ENCODE peak calls at places on chromosomes 12 and 14, in eight cellular contexts. Z is GM23338; N is stomach; J is AG04449; I is A549; C is neural progenitor cell; E is effector memory CD4-positive, alpha-beta T cell; U is uterus. R is an unnamed sample.

GRCh38 chr14:65396082-65396910 is 16.2 kb upstream of the FUT8 start:
- DNase-seq in N (no peak), U (no peak), I (no peak), E (no peak), C (no peak), J (no peak), Z (no peak), R (no peak)

GRCh38 chr12:124286414-124286813 is 8.5 kb upstream of the RFLNA start:
- DNase-seq in I (no peak), C (no peak), E (no peak), N (no peak), J (no peak), U (no peak), Z (no peak), R (no peak)

GRCh38 chr12:127559349-127560040 is 707.5 kb upstream of the TMEM132C start:
- DNase-seq in N (peak), J (peak), E (peak), I (peak), Z (peak), U (no peak), C (peak), R (peak)

GRCh38 chr14:92280554-92281262 is 42.3 kb upstream of the SLC24A4 start:
- DNase-seq in J (no peak), I (no peak), Z (no peak), C (no peak), E (no peak), U (no peak), N (no peak), R (no peak)

GRCh38 chr12:26058308-26058707 is 66.5 kb downstream of the BHLHE41 start:
- DNase-seq in N (no peak), E (no peak), J (no peak), C (no peak), Z (peak), I (peak), U (no peak), R (no peak)

GRCh38 chr12:44653886-44654527 is 222.1 kb downstream of the NELL2 start:
- DNase-seq in J (no peak), U (no peak), Z (no peak), N (no peak), I (no peak), E (no peak), C (no peak), R (no peak)

GRCh38 chr12:110245278-110245868 is 35.7 kb upstream of the ATP2A2 start:
- DNase-seq in Z (peak), C (peak), E (peak), U (no peak), N (peak), J (no peak), I (peak), R (peak)

GRCh38 chr14:69685716-69686115 is 74.3 kb downstream of the SUSD6 start:
- DNase-seq in J (no peak), E (no peak), N (peak), U (peak), Z (no peak), I (no peak), C (no peak), R (peak)

GRCh38 chr12:48078901-48079300 is 27.0 kb downstream of the SENP1 start:
- DNase-seq in E (no peak), J (no peak), N (no peak), U (no peak), C (no peak), I (no peak), Z (no peak), R (no peak)

GRCh38 chr12:32312049-32312670 is 87.2 kb upstream of the FGD4 start:
- DNase-seq in I (peak), E (no peak), J (peak), N (no peak), Z (peak), C (peak), U (no peak), R (no peak)

GRCh38 chr14:64296561-64296960 is 2.4 kb upstream of the ESR2 start:
- DNase-seq in N (no peak), Z (no peak), E (no peak), J (no peak), C (no peak), U (no peak), I (no peak), R (no peak)

GRCh38 chr12:116068371-116068770 is 209.1 kb downstream of the MED13L start:
- DNase-seq in C (no peak), Z (no peak), E (no peak), J (no peak), I (no peak), U (no peak), N (no peak), R (no peak)

GRCh38 chr12:96698965-96699364 is 208.1 kb upstream of the NEDD1 start:
- DNase-seq in U (no peak), Z (peak), J (no peak), C (no peak), E (no peak), I (peak), N (no peak), R (no peak)

GRCh38 chr12:29762637-29763300 is 21.0 kb downstream of the TMTC1 start:
- DNase-seq in J (no peak), Z (no peak), U (no peak), C (no peak), N (no peak), E (no peak), I (no peak), R (no peak)

GRCh38 chr12:1608783-1609119 is 14.4 kb upstream of the FBXL14 start:
- DNase-seq in J (no peak), U (no peak), I (no peak), C (no peak), Z (no peak), N (no peak), E (no peak), R (no peak)

GRCh38 chr14:72738181-72738611 is 155.7 kb downstream of the DPF3 start:
- DNase-seq in E (no peak), I (no peak), J (no peak), U (no peak), C (no peak), N (peak), Z (no peak), R (no peak)

GRCh38 chr14:63939006-63939270 is 86.1 kb downstream of the SYNE2 start:
- DNase-seq in E (no peak), Z (no peak), N (no peak), J (no peak), C (no peak), I (no peak), U (no peak), R (no peak)

GRCh38 chr12:67742461-67742860 is 93.9 kb downstream of the DYRK2 start:
- DNase-seq in N (no peak), U (no peak), I (no peak), C (no peak), E (no peak), J (no peak), Z (peak), R (no peak)

GRCh38 chr14:100532916-100533630 is 54.1 kb downstream of the BEGAIN start:
- DNase-seq in Z (no peak), I (no peak), N (peak), J (no peak), E (no peak), U (peak), C (no peak), R (peak)

GRCh38 chr14:37060496-37061260 is 111.7 kb downstream of the SLC25A21 start:
- DNase-seq in I (no peak), C (no peak), Z (peak), N (no peak), U (no peak), E (no peak), J (no peak), R (no peak)

GRCh38 chr12:9897524-9897923 is 16.2 kb downstream of the KLRF2 start:
- DNase-seq in C (no peak), I (no peak), E (no peak), U (no peak), N (no peak), Z (no peak), J (no peak), R (no peak)

GRCh38 chr12:4138051-4138450 is 135.5 kb upstream of the CCND2 start:
- DNase-seq in N (no peak), I (no peak), Z (no peak), J (no peak), U (no peak), C (no peak), E (no peak), R (no peak)

GRCh38 chr14:103519837-103520212 is 2.8 kb downstream of the CKB start:
- DNase-seq in N (peak), U (peak), E (no peak), I (no peak), C (no peak), J (no peak), Z (no peak), R (peak)

GRCh38 chr12:95630496-95630895 is 79.2 kb upstream of the USP44 start:
- DNase-seq in N (no peak), I (no peak), E (no peak), U (no peak), Z (no peak), C (no peak), J (no peak), R (no peak)

GRCh38 chr14:60509438-60510253 is 700 bp downstream of the SIX6 start:
- DNase-seq in C (peak), E (no peak), N (no peak), Z (peak), I (no peak), U (no peak), J (no peak), R (no peak)

GRCh38 chr14:72521045-72521444 is 372.9 kb downstream of the DPF3 start:
- DNase-seq in U (no peak), Z (no peak), N (no peak), I (no peak), C (no peak), E (no peak), J (no peak), R (no peak)

GRCh38 chr14:71416392-71416791 is 509.1 kb downstream of the PCNX1 start:
- DNase-seq in J (no peak), C (no peak), U (no peak), Z (no peak), N (no peak), E (no peak), I (no peak), R (no peak)

GRCh38 chr12:116295327-116296263 is 18.1 kb upstream of the MED13L start:
- DNase-seq in N (no peak), U (no peak), C (no peak), E (no peak), Z (no peak), I (no peak), J (no peak), R (no peak)

GRCh38 chr12:42568952-42569916 is 20.3 kb downstream of the PRICKLE1 start:
- DNase-seq in E (no peak), J (peak), I (peak), C (peak), Z (peak), N (no peak), U (no peak), R (no peak)

GRCh38 chr12:32025906-32026305 is 66.7 kb downstream of the RESF1 start:
- DNase-seq in U (no peak), J (no peak), Z (no peak), C (no peak), I (no peak), E (peak), N (no peak), R (no peak)

GRCh38 chr12:70971395-70971794 is 50.9 kb upstream of the PTPRR start:
- DNase-seq in J (no peak), C (no peak), U (no peak), N (no peak), Z (no peak), I (no peak), E (no peak), R (no peak)

GRCh38 chr12:109604132-109604585 is 30.6 kb downstream of the MVK start:
- DNase-seq in Z (no peak), U (no peak), E (no peak), C (no peak), I (no peak), N (no peak), J (no peak), R (no peak)

GRCh38 chr14:99615497-99616245 is 11.7 kb upstream of the CCDC85C start:
- DNase-seq in J (no peak), U (no peak), C (no peak), E (no peak), I (no peak), N (no peak), Z (no peak), R (no peak)

GRCh38 chr14:60204104-60204842 is 39.1 kb upstream of the DHRS7 start:
- DNase-seq in N (no peak), E (no peak), I (no peak), Z (peak), J (no peak), C (no peak), U (no peak), R (no peak)

GRCh38 chr14:74620497-74620921 is 8.5 kb upstream of the LTBP2 start:
- DNase-seq in I (peak), N (no peak), J (peak), E (peak), Z (no peak), U (no peak), C (no peak), R (no peak)

GRCh38 chr14:54881761-54882401 is 20.7 kb downstream of the GCH1 start:
- DNase-seq in C (no peak), Z (no peak), E (no peak), J (no peak), I (no peak), N (no peak), U (no peak), R (no peak)
- H3K4me3 ChIP-seq in C (no peak), Z (no peak), E (peak), J (no peak), I (peak), N (peak), U (peak), R (no peak)

GRCh38 chr14:61544448-61545202 is 150.7 kb upstream of the HIF1A start:
- DNase-seq in U (no peak), E (no peak), C (no peak), I (no peak), N (no peak), Z (no peak), J (no peak), R (no peak)
- H3K4me3 ChIP-seq in U (no peak), E (no peak), C (no peak), I (no peak), N (no peak), Z (no peak), J (no peak), R (no peak)

GRCh38 chr14:89428163-89428523 is 11.1 kb upstream of the FOXN3 start:
- DNase-seq in J (no peak), Z (no peak), N (no peak), E (no peak), C (no peak), U (no peak), I (no peak), R (no peak)

GRCh38 chr14:89428556-89429196 is 11.6 kb upstream of the FOXN3 start:
- DNase-seq in I (no peak), U (peak), N (no peak), C (peak), J (no peak), Z (no peak), E (no peak), R (no peak)

GRCh38 chr14:89429206-89430091 is 12.4 kb upstream of the FOXN3 start:
- DNase-seq in J (no peak), C (peak), E (no peak), I (no peak), N (no peak), Z (no peak), U (peak), R (no peak)

GRCh38 chr14:89432226-89432625 is 15.2 kb upstream of the FOXN3 start:
- DNase-seq in Z (no peak), N (no peak), U (no peak), J (no peak), C (no peak), I (no peak), E (no peak), R (no peak)

DNA sequence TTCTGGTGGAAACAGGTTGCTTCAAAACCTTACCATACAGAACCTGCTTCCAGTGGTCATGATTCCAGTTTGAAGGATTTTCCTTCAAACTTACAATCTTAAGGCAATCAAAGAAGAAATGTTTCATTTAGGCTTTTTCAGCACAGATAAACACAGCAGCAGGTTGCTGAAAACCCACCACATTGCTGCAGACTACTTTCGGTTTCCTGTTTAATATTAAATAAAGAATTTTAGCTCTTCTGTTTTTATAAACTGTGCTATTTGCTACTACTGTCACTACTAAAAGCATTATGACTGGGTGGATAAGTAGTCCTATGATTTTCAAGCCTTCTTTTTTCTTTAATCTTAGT is 13.2 kb upstream of the FOXN3 start:
- DNase-seq in E (no peak), Z (no peak), J (no peak), C (no peak), U (no peak), N (no peak), I (no peak), R (no peak)
- H3K4me3 ChIP-seq in E (peak), Z (no peak), J (no peak), C (no peak), U (peak), N (peak), I (no peak), R (no peak)

GRCh38 chr12:120121343-120121742 is 4.8 kb upstream of the RAB35 start:
- DNase-seq in J (no peak), C (no peak), N (no peak), U (no peak), E (no peak), I (no peak), Z (no peak), R (no peak)

GRCh38 chr12:120118710-120119097 is 2.2 kb upstream of the RAB35 start:
- DNase-seq in I (no peak), E (no peak), J (peak), N (no peak), Z (no peak), C (no peak), U (no peak), R (no peak)

GRCh38 chr12:120121766-120122293 is 5.3 kb upstream of the RAB35 start:
- DNase-seq in U (no peak), N (no peak), E (no peak), Z (no peak), J (no peak), C (no peak), I (no peak), R (no peak)

GRCh38 chr12:120117961-120118709 is 1.6 kb upstream of the RAB35 start:
- DNase-seq in E (no peak), J (no peak), N (no peak), U (no peak), Z (peak), C (peak), I (peak), R (peak)

GRCh38 chr12:120119395-120119973 is 2.9 kb upstream of the RAB35 start:
- DNase-seq in N (no peak), J (peak), C (no peak), U (no peak), Z (no peak), E (no peak), I (peak), R (no peak)
- H3K4me3 ChIP-seq in N (no peak), J (no peak), C (no peak), U (no peak), Z (no peak), E (no peak), I (peak), R (no peak)

GRCh38 chr12:108128221-108129016 is 669 bp upstream of the WSCD2 start:
- DNase-seq in J (no peak), E (no peak), C (no peak), I (no peak), U (no peak), Z (no peak), N (no peak), R (no peak)
- H3K4me3 ChIP-seq in J (no peak), E (no peak), C (peak), I (peak), U (peak), Z (peak), N (peak), R (no peak)

GRCh38 chr12:40953076-40953475 is 235.0 kb upstream of the PDZRN4 start:
- DNase-seq in J (no peak), U (no peak), I (no peak), E (no peak), Z (no peak), C (no peak), N (no peak), R (no peak)
- H3K4me3 ChIP-seq in J (no peak), U (no peak), I (no peak), E (no peak), Z (no peak), C (no peak), N (no peak), R (no peak)

DNA sequence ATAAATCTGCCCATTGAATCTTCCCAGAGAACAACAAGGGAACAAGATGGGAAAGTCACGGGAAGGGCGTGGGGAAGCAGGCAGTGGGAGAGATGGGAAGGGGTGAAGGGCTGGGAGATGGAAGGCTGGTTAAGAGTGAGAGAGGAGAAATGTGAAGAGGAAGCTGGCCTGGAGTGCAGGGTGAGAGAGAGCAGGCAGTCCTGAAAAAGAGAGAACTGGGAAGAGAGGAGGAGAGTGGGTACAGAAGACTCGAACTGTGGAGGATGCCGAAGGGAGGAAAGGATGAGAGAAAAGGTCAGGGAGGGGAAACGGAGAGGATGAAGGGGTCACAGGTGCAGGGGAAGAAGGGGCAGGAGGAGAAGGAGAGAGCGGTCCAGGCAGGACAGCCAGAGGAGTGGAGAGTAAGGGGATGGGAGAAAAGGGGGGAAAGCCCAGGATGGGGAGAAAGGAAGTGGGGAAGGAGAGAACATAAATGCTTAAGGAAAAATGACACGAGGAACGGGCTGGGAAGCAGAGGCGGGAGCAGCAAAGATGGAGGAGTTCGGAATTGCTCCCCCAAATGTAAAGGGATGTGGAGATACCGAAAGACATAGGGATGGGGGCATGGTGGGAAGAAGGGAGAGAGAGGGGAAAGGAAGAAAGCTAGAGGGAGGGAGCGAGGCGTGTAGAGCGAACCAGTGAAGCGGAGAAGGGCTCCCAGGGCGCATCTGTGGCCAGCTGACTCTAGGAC is 1.2 kb downstream of the PIANP start:
- DNase-seq in I (no peak), J (no peak), C (no peak), U (no peak), Z (no peak), N (no peak), E (no peak), R (no peak)
- H3K4me3 ChIP-seq in I (peak), J (peak), C (peak), U (peak), Z (peak), N (peak), E (peak), R (no peak)

GRCh38 chr12:75812341-75813018 is 219.1 kb downstream of the PHLDA1 start:
- DNase-seq in E (no peak), Z (peak), I (no peak), N (no peak), U (no peak), C (peak), J (peak), R (no peak)
- H3K4me3 ChIP-seq in E (no peak), Z (peak), I (no peak), N (no peak), U (no peak), C (no peak), J (peak), R (no peak)

GRCh38 chr14:105577339-105577861 is 51.0 kb downstream of the TMEM121 start:
- DNase-seq in N (no peak), E (no peak), Z (no peak), C (no peak), I (no peak), J (no peak), U (no peak), R (no peak)

GRCh38 chr14:105581551-105582341 is 55.4 kb downstream of the TMEM121 start:
- DNase-seq in C (no peak), E (no peak), N (no peak), Z (no peak), I (no peak), U (no peak), J (no peak), R (no peak)

GRCh38 chr14:105576525-105577088 is 50.2 kb downstream of the TMEM121 start:
- DNase-seq in J (no peak), U (no peak), N (no peak), C (no peak), Z (no peak), I (no peak), E (no peak), R (no peak)

GRCh38 chr14:105582639-105583038 is 56.3 kb downstream of the TMEM121 start:
- DNase-seq in J (no peak), Z (no peak), U (no peak), C (peak), N (no peak), I (no peak), E (no peak), R (no peak)

DNA sequence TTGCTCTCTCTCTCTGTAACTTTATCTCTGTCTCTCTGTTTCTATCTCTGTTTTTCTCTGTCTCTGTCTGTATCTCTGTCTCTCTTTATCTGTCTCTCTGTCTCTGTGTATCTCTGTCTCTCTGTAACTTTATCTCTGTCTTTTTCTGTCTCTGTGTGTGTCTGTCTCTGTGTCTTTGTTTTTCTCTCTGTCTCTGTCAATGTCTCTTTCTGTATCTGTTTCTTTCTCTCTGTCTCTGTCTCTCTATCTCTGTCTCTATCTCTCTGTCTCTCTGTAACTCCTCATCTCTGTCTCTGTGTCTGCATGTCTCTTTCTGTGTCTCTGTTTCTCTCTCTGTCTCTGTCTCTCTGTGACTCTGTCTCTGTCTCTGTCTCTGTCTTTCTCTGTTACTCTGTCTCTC is 51.7 kb downstream of the TMEM121 start:
- DNase-seq in U (no peak), I (no peak), C (no peak), Z (no peak), J (no peak), E (no peak), N (no peak), R (no peak)
- H3K4me3 ChIP-seq in U (no peak), I (no peak), C (no peak), Z (no peak), J (no peak), E (no peak), N (no peak), R (no peak)